ENCODE peak calls at places on chromosomes 16 and 17, in eight cellular contexts. One of them, this sample, is unnamed.

GRCh38 chr17:19003966-19004600 is 481 bp downstream of the FAM83G start:
- DNase-seq in uterus: peak; percentile 34
- DNase-seq in esophagus muscularis mucosa: no peak
- DNase-seq in heart left ventricle: no peak
- DNase-seq in sigmoid colon: no peak
- DNase-seq in ovary: no peak
- DNase-seq in transverse colon: peak; percentile 75
- DNase-seq in endothelial cell of umbilical vein: peak; percentile 34
- DNase-seq in this sample: peak; percentile 79

GRCh38 chr17:42406602-42407288 is 16.3 kb downstream of the CAVIN1 start:
- DNase-seq in endothelial cell of umbilical vein: peak; percentile 56
- DNase-seq in ovary: no peak
- DNase-seq in transverse colon: no peak
- DNase-seq in esophagus muscularis mucosa: no peak
- DNase-seq in sigmoid colon: no peak
- DNase-seq in heart left ventricle: no peak
- DNase-seq in uterus: peak; percentile 55
- DNase-seq in this sample: no peak

GRCh38 chr16:19486744-19487325 is 35.1 kb downstream of the GDE1 start:
- DNase-seq in esophagus muscularis mucosa: no peak
- DNase-seq in transverse colon: no peak
- DNase-seq in sigmoid colon: no peak
- DNase-seq in heart left ventricle: no peak
- DNase-seq in uterus: no peak
- DNase-seq in ovary: no peak
- DNase-seq in endothelial cell of umbilical vein: no peak
- DNase-seq in this sample: no peak

GRCh38 chr16:23373436-23374219 is 71.5 kb downstream of the SCNN1B start:
- DNase-seq in heart left ventricle: no peak
- DNase-seq in endothelial cell of umbilical vein: no peak
- DNase-seq in ovary: no peak
- DNase-seq in esophagus muscularis mucosa: no peak
- DNase-seq in sigmoid colon: no peak
- DNase-seq in transverse colon: no peak
- DNase-seq in uterus: no peak
- DNase-seq in this sample: no peak

GRCh38 chr17:64747938-64748540 is 85.9 kb upstream of the SMURF2 start:
- DNase-seq in uterus: no peak
- DNase-seq in transverse colon: no peak
- DNase-seq in sigmoid colon: no peak
- DNase-seq in esophagus muscularis mucosa: no peak
- DNase-seq in endothelial cell of umbilical vein: peak; percentile 81
- DNase-seq in heart left ventricle: no peak
- DNase-seq in ovary: no peak
- DNase-seq in this sample: no peak

GRCh38 chr17:40596261-40596919 is 31.1 kb upstream of the CCR7 start:
- DNase-seq in transverse colon: no peak
- DNase-seq in heart left ventricle: no peak
- DNase-seq in esophagus muscularis mucosa: peak; percentile 21
- DNase-seq in sigmoid colon: no peak
- DNase-seq in ovary: no peak
- DNase-seq in endothelial cell of umbilical vein: no peak
- DNase-seq in uterus: no peak
- DNase-seq in this sample: no peak

GRCh38 chr16:74997042-74997491 is 1.8 kb upstream of the ZNRF1 start:
- DNase-seq in heart left ventricle: no peak
- DNase-seq in sigmoid colon: no peak
- DNase-seq in endothelial cell of umbilical vein: no peak
- DNase-seq in esophagus muscularis mucosa: no peak
- DNase-seq in uterus: no peak
- DNase-seq in transverse colon: no peak
- DNase-seq in ovary: no peak
- DNase-seq in this sample: no peak

GRCh38 chr17:55005520-55005919 is 37.0 kb downstream of the STXBP4 start:
- DNase-seq in ovary: no peak
- DNase-seq in uterus: no peak
- DNase-seq in esophagus muscularis mucosa: no peak
- DNase-seq in heart left ventricle: no peak
- DNase-seq in sigmoid colon: no peak
- DNase-seq in transverse colon: no peak
- DNase-seq in endothelial cell of umbilical vein: peak; percentile 35
- DNase-seq in this sample: no peak

GRCh38 chr16:55489119-55489955 is 10.3 kb downstream of the MMP2 start:
- DNase-seq in esophagus muscularis mucosa: no peak
- DNase-seq in endothelial cell of umbilical vein: no peak
- DNase-seq in transverse colon: no peak
- DNase-seq in ovary: no peak
- DNase-seq in heart left ventricle: no peak
- DNase-seq in uterus: no peak
- DNase-seq in sigmoid colon: peak; percentile 40
- DNase-seq in this sample: no peak

GRCh38 chr16:57892041-57892440 is 78.9 kb downstream of the CNGB1 start:
- DNase-seq in transverse colon: no peak
- DNase-seq in uterus: no peak
- DNase-seq in endothelial cell of umbilical vein: no peak
- DNase-seq in ovary: no peak
- DNase-seq in heart left ventricle: no peak
- DNase-seq in sigmoid colon: no peak
- DNase-seq in esophagus muscularis mucosa: no peak
- DNase-seq in this sample: no peak

GRCh38 chr16:57893217-57893558 is 77.7 kb downstream of the CNGB1 start:
- DNase-seq in sigmoid colon: no peak
- DNase-seq in heart left ventricle: no peak
- DNase-seq in transverse colon: no peak
- DNase-seq in esophagus muscularis mucosa: no peak
- DNase-seq in ovary: no peak
- DNase-seq in uterus: no peak
- DNase-seq in endothelial cell of umbilical vein: no peak
- DNase-seq in this sample: no peak

GRCh38 chr16:57893559-57894389 is 77.2 kb downstream of the CNGB1 start:
- DNase-seq in heart left ventricle: no peak
- DNase-seq in endothelial cell of umbilical vein: peak; percentile 92
- DNase-seq in esophagus muscularis mucosa: no peak
- DNase-seq in uterus: no peak
- DNase-seq in ovary: no peak
- DNase-seq in transverse colon: no peak
- DNase-seq in sigmoid colon: no peak
- DNase-seq in this sample: peak; percentile 82

GRCh38 chr16:57890752-57891111 is 80.2 kb downstream of the CNGB1 start:
- DNase-seq in sigmoid colon: no peak
- DNase-seq in heart left ventricle: no peak
- DNase-seq in esophagus muscularis mucosa: no peak
- DNase-seq in endothelial cell of umbilical vein: no peak
- DNase-seq in uterus: no peak
- DNase-seq in transverse colon: no peak
- DNase-seq in ovary: no peak
- DNase-seq in this sample: no peak

DNA sequence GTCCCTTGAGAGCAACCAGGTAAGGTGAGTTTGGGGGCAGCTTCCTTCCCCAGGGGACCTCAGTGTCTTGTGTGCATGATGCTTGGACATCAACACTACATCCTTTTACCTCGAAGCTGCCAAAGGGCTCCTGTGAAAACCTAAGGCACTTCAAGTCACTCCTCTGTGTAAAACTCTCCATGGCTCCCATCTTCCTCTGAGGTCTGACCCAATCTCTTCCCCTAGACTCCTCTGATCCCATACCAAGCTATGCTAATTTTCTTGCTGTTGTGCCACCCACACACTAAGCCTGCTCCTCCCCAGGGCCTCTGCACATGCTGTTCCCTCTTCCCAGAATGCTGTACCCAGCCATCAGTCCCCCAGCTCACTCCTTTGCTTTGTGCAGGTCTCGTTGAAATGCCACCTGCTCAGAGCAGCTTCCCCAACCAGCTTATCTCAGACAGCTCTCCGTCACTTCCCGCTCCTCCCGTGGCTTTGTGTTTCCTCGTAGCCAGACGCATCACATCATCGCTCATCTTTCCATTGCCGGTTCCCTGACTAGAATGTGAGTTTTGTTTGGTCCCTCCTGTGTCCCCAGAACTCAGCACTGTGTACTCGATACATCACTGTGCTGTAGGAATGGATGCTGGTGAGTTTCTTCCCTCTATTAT is 78.4 kb downstream of the CNGB1 start:
- DNase-seq in uterus: no peak
- DNase-seq in sigmoid colon: no peak
- DNase-seq in esophagus muscularis mucosa: no peak
- DNase-seq in endothelial cell of umbilical vein: no peak
- DNase-seq in transverse colon: peak; percentile 35
- DNase-seq in ovary: no peak
- DNase-seq in heart left ventricle: no peak
- DNase-seq in this sample: no peak
- H3K4me1 ChIP-seq in uterus: no peaks in the 10 kb centered on the region
- H3K4me1 ChIP-seq in sigmoid colon: no peaks in the 10 kb centered on the region
- H3K4me1 ChIP-seq in esophagus muscularis mucosa: peaks cover 13% of the 10 kb centered on the region
- H3K4me1 ChIP-seq in endothelial cell of umbilical vein: peaks cover 20% of the 10 kb centered on the region
- H3K4me1 ChIP-seq in transverse colon: peaks cover 8% of the 10 kb centered on the region
- H3K4me1 ChIP-seq in ovary: no peaks in the 10 kb centered on the region
- H3K4me1 ChIP-seq in heart left ventricle: peaks cover 2% of the 10 kb centered on the region
- H3K4me1 ChIP-seq in this sample: peaks cover 66% of the 10 kb centered on the region

DNA sequence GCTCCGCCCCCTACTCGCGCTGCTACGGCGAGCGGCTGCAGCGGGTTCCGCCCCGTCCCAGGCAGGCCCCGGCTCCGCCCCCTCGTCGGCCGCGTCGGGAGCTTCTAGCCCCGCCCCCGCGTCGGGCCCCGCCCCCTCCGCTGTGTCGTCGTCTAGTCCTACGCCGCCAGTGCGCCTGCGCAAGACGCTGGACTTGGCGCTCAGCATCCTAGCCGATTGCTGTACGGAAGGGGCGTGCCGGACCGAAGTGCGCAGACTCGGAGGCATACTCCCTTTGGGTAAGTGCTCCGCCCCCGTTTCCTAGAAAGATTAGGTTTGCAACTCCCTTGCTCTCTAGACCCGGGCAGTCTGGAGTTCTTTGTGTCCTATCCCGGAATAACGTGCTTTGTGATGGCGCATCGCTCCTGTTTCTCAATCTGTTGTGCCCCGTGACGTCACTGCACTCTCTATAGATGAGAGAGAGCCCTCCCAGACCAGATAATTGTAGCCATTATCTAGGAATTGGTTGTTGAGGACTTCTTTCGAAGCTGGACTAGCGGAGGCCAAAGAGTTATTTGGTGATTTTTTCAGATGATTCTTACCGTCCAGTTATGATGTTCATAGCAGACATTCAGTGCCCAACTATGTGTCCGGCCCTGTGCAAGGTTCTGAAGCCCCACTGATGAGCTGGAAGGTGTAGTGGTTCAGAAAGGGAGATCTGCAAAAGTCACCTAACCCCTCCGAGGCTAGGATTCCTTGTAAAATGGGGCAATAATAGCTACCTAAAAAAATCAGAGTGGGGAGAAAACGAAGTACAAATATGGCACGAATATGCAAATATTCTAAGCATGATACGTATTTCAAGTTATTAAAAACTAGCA is 651 bp downstream of the ARMC5 start:
- DNase-seq in endothelial cell of umbilical vein: peak; percentile 100
- DNase-seq in ovary: peak; percentile 100
- DNase-seq in esophagus muscularis mucosa: peak; percentile 100
- DNase-seq in transverse colon: peak; percentile 100
- DNase-seq in sigmoid colon: peak; percentile 100
- DNase-seq in heart left ventricle: peak; percentile 100
- DNase-seq in uterus: peak; percentile 100
- DNase-seq in this sample: peak; percentile 100
- TF ChIP-seq POLR2A in endothelial cell of umbilical vein: peak; percentile 85
- TF ChIP-seq POLR2A in ovary: no peak
- TF ChIP-seq POLR2A in esophagus muscularis mucosa: no peak
- TF ChIP-seq POLR2A in transverse colon: no peak
- TF ChIP-seq POLR2A in sigmoid colon: no peak
- TF ChIP-seq POLR2A in heart left ventricle: no peak
- TF ChIP-seq POLR2A in uterus: peak; percentile 62
- TF ChIP-seq POLR2A in this sample: no peak

GRCh38 chr17:59378621-59379194 is 47.3 kb downstream of the YPEL2 start:
- DNase-seq in heart left ventricle: no peak
- DNase-seq in transverse colon: peak; percentile 44
- DNase-seq in uterus: peak; percentile 60
- DNase-seq in ovary: no peak
- DNase-seq in sigmoid colon: peak; percentile 57
- DNase-seq in esophagus muscularis mucosa: no peak
- DNase-seq in endothelial cell of umbilical vein: peak; percentile 93
- DNase-seq in this sample: no peak

GRCh38 chr17:59373879-59374495 is 42.5 kb downstream of the YPEL2 start:
- DNase-seq in sigmoid colon: peak; percentile 78
- DNase-seq in heart left ventricle: no peak
- DNase-seq in uterus: peak; percentile 60
- DNase-seq in endothelial cell of umbilical vein: no peak
- DNase-seq in esophagus muscularis mucosa: no peak
- DNase-seq in ovary: no peak
- DNase-seq in transverse colon: no peak
- DNase-seq in this sample: no peak

GRCh38 chr17:59380474-59380873 is 49.0 kb downstream of the YPEL2 start:
- DNase-seq in transverse colon: no peak
- DNase-seq in ovary: no peak
- DNase-seq in uterus: no peak
- DNase-seq in esophagus muscularis mucosa: no peak
- DNase-seq in endothelial cell of umbilical vein: no peak
- DNase-seq in heart left ventricle: no peak
- DNase-seq in sigmoid colon: peak; percentile 24
- DNase-seq in this sample: no peak

GRCh38 chr17:59375858-59376257 is 44.4 kb downstream of the YPEL2 start:
- DNase-seq in heart left ventricle: no peak
- DNase-seq in ovary: no peak
- DNase-seq in sigmoid colon: no peak
- DNase-seq in esophagus muscularis mucosa: no peak
- DNase-seq in transverse colon: no peak
- DNase-seq in endothelial cell of umbilical vein: no peak
- DNase-seq in uterus: no peak
- DNase-seq in this sample: no peak

GRCh38 chr17:59377410-59377809 is 46.0 kb downstream of the YPEL2 start:
- DNase-seq in esophagus muscularis mucosa: no peak
- DNase-seq in heart left ventricle: no peak
- DNase-seq in sigmoid colon: peak; percentile 54
- DNase-seq in ovary: no peak
- DNase-seq in uterus: no peak
- DNase-seq in transverse colon: no peak
- DNase-seq in endothelial cell of umbilical vein: peak; percentile 94
- DNase-seq in this sample: peak; percentile 55
- H3K4me1 ChIP-seq in esophagus muscularis mucosa: peaks cover 99% of the 10 kb centered on the region
- H3K4me1 ChIP-seq in heart left ventricle: peaks cover 87% of the 10 kb centered on the region
- H3K4me1 ChIP-seq in sigmoid colon: peaks cover 90% of the 10 kb centered on the region
- H3K4me1 ChIP-seq in ovary: peaks cover 20% of the 10 kb centered on the region
- H3K4me1 ChIP-seq in uterus: peaks cover 14% of the 10 kb centered on the region
- H3K4me1 ChIP-seq in transverse colon: peaks cover 74% of the 10 kb centered on the region
- H3K4me1 ChIP-seq in endothelial cell of umbilical vein: peaks cover 70% of the 10 kb centered on the region
- H3K4me1 ChIP-seq in this sample: no peaks in the 10 kb centered on the region

DNA sequence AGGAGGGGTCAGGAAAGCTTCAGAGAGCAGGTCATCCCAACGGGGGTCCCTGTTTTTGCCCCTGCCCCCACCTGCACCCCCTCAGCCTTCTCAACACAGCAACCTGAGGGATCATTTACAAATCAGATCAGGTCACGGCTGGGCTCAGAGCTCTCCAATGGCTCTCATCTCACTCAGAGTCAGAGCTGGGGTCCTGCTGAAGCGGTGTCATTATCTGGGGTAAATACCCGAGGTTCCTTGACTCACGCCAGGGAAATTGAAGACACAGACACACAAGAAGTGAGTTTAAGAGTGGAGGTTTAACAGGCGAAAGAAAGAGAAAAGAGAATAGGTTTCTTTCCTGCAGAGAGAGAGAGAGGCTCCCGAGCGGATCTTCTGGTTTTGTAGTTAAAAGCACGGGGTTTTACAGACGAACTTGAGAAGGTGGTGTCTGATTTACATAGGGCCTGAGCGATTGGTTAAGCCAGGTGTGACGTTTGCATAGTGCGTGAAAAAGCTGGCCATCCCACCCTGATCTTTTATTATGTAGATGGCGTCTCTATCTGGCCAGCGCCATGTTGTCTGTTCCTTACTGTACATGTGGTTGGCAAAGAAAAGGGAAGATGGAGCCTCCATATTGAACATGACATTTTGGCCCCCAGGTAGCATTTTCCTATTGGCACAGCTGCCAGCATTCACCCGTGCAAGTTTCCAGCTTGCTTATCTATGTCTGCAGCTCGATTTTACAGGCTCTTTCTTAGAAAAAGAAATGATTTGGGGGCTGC is 51.4 kb downstream of the WSB1 start:
- DNase-seq in heart left ventricle: no peak
- DNase-seq in endothelial cell of umbilical vein: no peak
- DNase-seq in ovary: no peak
- DNase-seq in sigmoid colon: no peak
- DNase-seq in transverse colon: no peak
- DNase-seq in uterus: peak; percentile 48
- DNase-seq in esophagus muscularis mucosa: no peak
- DNase-seq in this sample: no peak
- TF ChIP-seq POLR2A in heart left ventricle: no peak
- TF ChIP-seq POLR2A in endothelial cell of umbilical vein: no peak
- TF ChIP-seq POLR2A in ovary: no peak
- TF ChIP-seq POLR2A in sigmoid colon: no peak
- TF ChIP-seq POLR2A in transverse colon: no peak
- TF ChIP-seq POLR2A in uterus: no peak
- TF ChIP-seq POLR2A in esophagus muscularis mucosa: no peak
- TF ChIP-seq POLR2A in this sample: no peak

This sample was measured in right lobe of liver.